ENCODE peak calls at places on chromosomes 6 and 20, in eight cellular contexts. R is body of pancreas, A is IMR-90, K is sigmoid colon, O is uterus, X is HepG2, D is esophagus squamous epithelium, S is HCT116. W is an unnamed sample.
A peak's percentile ranks its signal among the peaks of the same experiment; 100 is the strongest.

GRCh38 chr20:64238115-64238825 is 17.3 kb upstream of the PCMTD2 start:
- DNase-seq in R (no peak), A (no peak), K (peak; percentile 19), O (no peak), X (peak; percentile 88), D (no peak), S (no peak), W (no peak)

GRCh38 chr6:87738673-87739225 is 36.7 kb upstream of the AKIRIN2 start:
- DNase-seq in R (no peak), A (no peak), K (no peak), O (no peak), X (no peak), D (no peak), S (no peak), W (no peak)

GRCh38 chr6:86723729-86724128 is 213.6 kb upstream of the HTR1E start:
- DNase-seq in R (no peak), A (no peak), K (no peak), O (no peak), X (no peak), D (no peak), S (no peak), W (no peak)

GRCh38 chr6:106128981-106129761 is 43.0 kb downstream of the PRDM1 start:
- DNase-seq in R (no peak), A (peak; percentile 84), K (no peak), O (no peak), X (no peak), D (no peak), S (no peak), W (no peak)

GRCh38 chr6:47009583-47009982 is 32.5 kb downstream of the ADGRF1 start:
- DNase-seq in R (no peak), A (no peak), K (no peak), O (no peak), X (no peak), D (no peak), S (no peak), W (no peak)

GRCh38 chr20:10863337-10864060 is 189.7 kb upstream of the JAG1 start:
- DNase-seq in R (peak; percentile 54), A (peak; percentile 90), K (no peak), O (no peak), X (no peak), D (no peak), S (peak; percentile 23), W (no peak)

GRCh38 chr6:106102034-106102433 is 15.9 kb downstream of the PRDM1 start:
- DNase-seq in R (no peak), A (no peak), K (no peak), O (no peak), X (no peak), D (no peak), S (no peak), W (no peak)

GRCh38 chr20:20972490-20972889 is 133.7 kb downstream of the LINC00237 start:
- DNase-seq in R (no peak), A (no peak), K (no peak), O (no peak), X (no peak), D (no peak), S (no peak), W (no peak)

GRCh38 chr20:7155282-7155681 is 387.8 kb downstream of the BMP2 start:
- DNase-seq in R (no peak), A (no peak), K (no peak), O (no peak), X (no peak), D (no peak), S (no peak), W (no peak)

GRCh38 chr6:26020291-26020982 is 57.8 kb downstream of the TRIM38 start:
- DNase-seq in R (peak; percentile 85), A (peak; percentile 95), K (peak; percentile 94), O (peak; percentile 89), X (no peak), D (no peak), S (peak; percentile 92), W (no peak)

GRCh38 chr20:57678340-57678739 is 31.5 kb downstream of the PMEPA1 start:
- DNase-seq in R (no peak), A (no peak), K (no peak), O (no peak), X (no peak), D (no peak), S (no peak), W (no peak)

DNA sequence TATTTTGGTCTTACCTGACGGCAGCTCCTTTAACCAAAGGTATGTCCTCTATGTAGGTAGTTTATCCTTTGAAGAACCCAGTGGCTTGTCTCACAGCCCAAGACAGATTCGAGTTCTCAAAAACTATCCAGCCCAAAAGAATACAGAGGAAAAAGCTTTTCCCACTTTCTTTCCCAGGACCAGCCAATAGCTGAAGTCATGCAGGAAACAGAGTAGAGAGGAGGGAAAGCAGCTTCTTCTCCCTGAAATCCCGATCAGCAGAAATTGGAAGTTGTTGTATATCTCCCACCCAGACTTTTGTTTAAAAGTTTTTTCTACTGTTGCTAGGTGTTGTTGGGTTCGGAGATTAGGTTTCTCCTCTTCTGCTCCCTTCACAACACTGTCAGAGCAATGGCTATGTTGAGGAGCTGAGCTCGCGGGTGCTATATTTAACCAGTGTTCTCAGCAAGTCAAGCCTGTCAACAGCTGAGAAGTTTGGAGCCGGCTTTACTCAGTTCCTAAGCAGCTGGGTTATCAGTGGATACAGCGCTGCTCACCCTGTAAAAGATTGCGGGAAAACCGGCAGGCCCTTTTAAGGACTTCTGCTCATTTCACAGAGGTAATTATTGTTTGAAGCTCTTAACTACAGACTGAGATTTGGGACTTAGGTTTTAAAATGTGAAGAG is at the start of gene FILIP1:
- DNase-seq in R (peak; percentile 80), A (peak; percentile 56), K (peak; percentile 87), O (peak; percentile 86), X (no peak), D (no peak), S (no peak), W (no peak)
- TF ChIP-seq POLR2A in R (peak; percentile 68), A (no peak), K (peak; percentile 84), O (peak; percentile 68), X (no peak), D (peak; percentile 38), S (no peak), W (peak; percentile 14)

DNA sequence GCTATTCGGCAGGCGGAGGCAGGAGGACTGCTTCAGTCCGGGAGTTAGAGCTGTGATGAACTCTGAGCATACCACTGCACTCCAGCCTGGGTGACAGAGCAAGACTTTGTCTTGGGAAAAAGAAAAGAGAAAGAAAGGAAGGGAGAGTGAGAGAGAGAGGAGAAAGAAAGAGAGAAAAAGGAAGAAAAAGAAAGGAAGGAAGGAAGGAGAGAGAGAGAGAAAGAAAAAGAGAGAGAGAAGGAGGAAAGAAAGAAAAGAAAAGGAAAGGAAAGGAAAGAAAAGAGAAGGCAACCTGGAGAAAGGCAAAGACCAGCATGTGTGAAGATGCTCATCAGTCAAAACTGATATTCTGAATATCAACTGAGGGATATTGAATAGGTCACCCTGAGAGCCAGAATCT is 143.1 kb upstream of the SASH1 start:
- DNase-seq in R (no peak), A (no peak), K (no peak), O (no peak), X (no peak), D (no peak), S (no peak), W (no peak)
- H3K27me3 ChIP-seq in R (no peaks in the 10 kb centered on the region), A (peaks cover 5% of the 10 kb centered on the region), K (no peaks in the 10 kb centered on the region), O (no peaks in the 10 kb centered on the region), X (no peaks in the 10 kb centered on the region), D (no peaks in the 10 kb centered on the region), S (no peaks in the 10 kb centered on the region), W (no peaks in the 10 kb centered on the region)

GRCh38 chr20:5141615-5142014 is 14.8 kb downstream of the CDS2 start:
- DNase-seq in R (no peak), A (no peak), K (no peak), O (no peak), X (no peak), D (no peak), S (no peak), W (no peak)
- H3K4me3 ChIP-seq in R (no peak overlapping the region), A (no peak overlapping the region), K (no peak overlapping the region), O (no peak overlapping the region), X (no peak overlapping the region), D (no peak overlapping the region), S (no peak overlapping the region), W (no peak overlapping the region)

GRCh38 chr6:165478581-165478980 is 169.2 kb upstream of the C6orf118 start:
- DNase-seq in R (no peak), A (no peak), K (no peak), O (no peak), X (no peak), D (no peak), S (no peak), W (no peak)
- TF ChIP-seq POLR2A in R (no peak), A (no peak), K (no peak), O (no peak), X (no peak), D (no peak), S (no peak), W (no peak)

W was measured in vagina.